ENCODE peak calls at places on chromosomes 12 and 14, in four cellular contexts. One of them, this sample, is unnamed.

GRCh38 chr14:32075636-32076277 is 1.3 kb upstream of the ARHGAP5 start:
- DNase-seq in A549: peak
- DNase-seq in HCT116: no peak
- DNase-seq in breast epithelium: no peak
- DNase-seq in this sample: peak

GRCh38 chr14:104499784-104500496 is 79.6 kb upstream of the C14orf180 start:
- DNase-seq in A549: no peak
- DNase-seq in breast epithelium: no peak
- DNase-seq in HCT116: no peak
- DNase-seq in this sample: no peak

GRCh38 chr12:69130064-69130463 is 109.3 kb upstream of the CPSF6 start:
- DNase-seq in breast epithelium: no peak
- DNase-seq in HCT116: no peak
- DNase-seq in A549: no peak
- DNase-seq in this sample: peak

GRCh38 chr14:98926802-98927201 is 345.2 kb downstream of the BCL11B start:
- DNase-seq in HCT116: no peak
- DNase-seq in breast epithelium: no peak
- DNase-seq in A549: no peak
- DNase-seq in this sample: no peak

GRCh38 chr14:105201156-105201927 is 20.2 kb upstream of the NUDT14 start:
- DNase-seq in breast epithelium: no peak
- DNase-seq in A549: no peak
- DNase-seq in HCT116: no peak
- DNase-seq in this sample: no peak

GRCh38 chr14:71521238-71521637 is 411.0 kb upstream of the RGS6 start:
- DNase-seq in HCT116: no peak
- DNase-seq in A549: no peak
- DNase-seq in breast epithelium: no peak
- DNase-seq in this sample: no peak

GRCh38 chr14:68451676-68452387 is 341.0 kb downstream of the ZFP36L1 start:
- DNase-seq in breast epithelium: no peak
- DNase-seq in A549: no peak
- DNase-seq in HCT116: no peak
- DNase-seq in this sample: no peak

GRCh38 chr12:9741726-9742125 is 8.8 kb upstream of the CLECL1 start:
- DNase-seq in breast epithelium: no peak
- DNase-seq in HCT116: no peak
- DNase-seq in A549: no peak
- DNase-seq in this sample: peak

GRCh38 chr12:113136128-113136989 is 798 bp upstream of the RASAL1 start:
- DNase-seq in breast epithelium: no peak
- DNase-seq in A549: no peak
- DNase-seq in HCT116: peak
- DNase-seq in this sample: peak

GRCh38 chr12:77837876-77838291 is 7.2 kb downstream of the NAV3 start:
- DNase-seq in HCT116: no peak
- DNase-seq in breast epithelium: no peak
- DNase-seq in A549: no peak
- DNase-seq in this sample: no peak

GRCh38 chr14:68463705-68464104 is 329.2 kb downstream of the ZFP36L1 start:
- DNase-seq in breast epithelium: no peak
- DNase-seq in A549: no peak
- DNase-seq in HCT116: no peak
- DNase-seq in this sample: no peak

GRCh38 chr12:24491968-24492367 is 456.9 kb downstream of the BCAT1 start:
- DNase-seq in A549: no peak
- DNase-seq in HCT116: no peak
- DNase-seq in breast epithelium: no peak
- DNase-seq in this sample: peak

GRCh38 chr12:2963154-2963759 is 4.1 kb downstream of the TEAD4 start:
- DNase-seq in breast epithelium: no peak
- DNase-seq in A549: no peak
- DNase-seq in HCT116: no peak
- DNase-seq in this sample: no peak

GRCh38 chr14:99079061-99079727 is 192.8 kb downstream of the BCL11B start:
- DNase-seq in breast epithelium: no peak
- DNase-seq in HCT116: no peak
- DNase-seq in A549: no peak
- DNase-seq in this sample: no peak

GRCh38 chr14:100842799-100843198 is 16.9 kb downstream of the MEG3 start:
- DNase-seq in HCT116: no peak
- DNase-seq in A549: no peak
- DNase-seq in breast epithelium: no peak
- DNase-seq in this sample: no peak

GRCh38 chr12:12984119-12984518 is 15.9 kb downstream of the HEBP1 start:
- DNase-seq in HCT116: no peak
- DNase-seq in A549: no peak
- DNase-seq in breast epithelium: no peak
- DNase-seq in this sample: no peak

GRCh38 chr12:12983420-12984035 is 16.5 kb downstream of the HEBP1 start:
- DNase-seq in breast epithelium: no peak
- DNase-seq in HCT116: peak
- DNase-seq in A549: peak
- DNase-seq in this sample: peak

GRCh38 chr12:12987421-12987820 is 12.6 kb downstream of the HEBP1 start:
- DNase-seq in A549: no peak
- DNase-seq in HCT116: no peak
- DNase-seq in breast epithelium: no peak
- DNase-seq in this sample: no peak

GRCh38 chr12:12986775-12987332 is 13.2 kb downstream of the HEBP1 start:
- DNase-seq in breast epithelium: no peak
- DNase-seq in HCT116: no peak
- DNase-seq in A549: no peak
- DNase-seq in this sample: no peak

GRCh38 chr12:12985817-12986408 is 14.2 kb downstream of the HEBP1 start:
- DNase-seq in breast epithelium: no peak
- DNase-seq in A549: peak
- DNase-seq in HCT116: peak
- DNase-seq in this sample: peak
- TF ChIP-seq CTCF in breast epithelium: no peak
- TF ChIP-seq CTCF in A549: peak
- TF ChIP-seq CTCF in HCT116: peak
- TF ChIP-seq CTCF in this sample: peak

GRCh38 chr12:56361487-56362129 is 1.0 kb downstream of the APOF start:
- DNase-seq in HCT116: no peak
- DNase-seq in A549: no peak
- DNase-seq in breast epithelium: no peak
- DNase-seq in this sample: no peak

GRCh38 chr12:56362130-56363059 is at the start of gene APOF:
- DNase-seq in A549: no peak
- DNase-seq in breast epithelium: no peak
- DNase-seq in HCT116: no peak
- DNase-seq in this sample: no peak

GRCh38 chr12:56358836-56359532 is 923 bp downstream of the STAT2 start:
- DNase-seq in HCT116: no peak
- DNase-seq in breast epithelium: no peak
- DNase-seq in A549: no peak
- DNase-seq in this sample: peak

GRCh38 chr12:56359851-56360767 is at the start of gene STAT2:
- DNase-seq in HCT116: peak
- DNase-seq in breast epithelium: peak
- DNase-seq in A549: peak
- DNase-seq in this sample: peak
- TF ChIP-seq POLR2A in HCT116: peak
- TF ChIP-seq POLR2A in breast epithelium: peak
- TF ChIP-seq POLR2A in A549: peak
- TF ChIP-seq POLR2A in this sample: peak

GRCh38 chr14:56390859-56391258 is 188.7 kb upstream of the TMEM260 start:
- DNase-seq in HCT116: peak
- DNase-seq in breast epithelium: no peak
- DNase-seq in A549: no peak
- DNase-seq in this sample: peak
- H3K4me3 ChIP-seq in HCT116: no peak
- H3K4me3 ChIP-seq in breast epithelium: no peak
- H3K4me3 ChIP-seq in A549: no peak
- H3K4me3 ChIP-seq in this sample: no peak

GRCh38 chr14:89566644-89567411 is 149.8 kb upstream of the FOXN3 start:
- DNase-seq in A549: no peak
- DNase-seq in HCT116: no peak
- DNase-seq in breast epithelium: no peak
- DNase-seq in this sample: no peak

GRCh38 chr14:89564999-89565398 is 148.0 kb upstream of the FOXN3 start:
- DNase-seq in HCT116: no peak
- DNase-seq in breast epithelium: no peak
- DNase-seq in A549: no peak
- DNase-seq in this sample: no peak

GRCh38 chr14:89563503-89563902 is 146.5 kb upstream of the FOXN3 start:
- DNase-seq in breast epithelium: no peak
- DNase-seq in A549: no peak
- DNase-seq in HCT116: no peak
- DNase-seq in this sample: no peak

GRCh38 chr14:89566180-89566579 is 149.1 kb upstream of the FOXN3 start:
- DNase-seq in HCT116: no peak
- DNase-seq in A549: no peak
- DNase-seq in breast epithelium: no peak
- DNase-seq in this sample: no peak

GRCh38 chr14:89564291-89564957 is 147.4 kb upstream of the FOXN3 start:
- DNase-seq in breast epithelium: no peak
- DNase-seq in A549: no peak
- DNase-seq in HCT116: no peak
- DNase-seq in this sample: no peak
- TF ChIP-seq CTCF in breast epithelium: no peak
- TF ChIP-seq CTCF in A549: no peak
- TF ChIP-seq CTCF in HCT116: no peak
- TF ChIP-seq CTCF in this sample: no peak

DNA sequence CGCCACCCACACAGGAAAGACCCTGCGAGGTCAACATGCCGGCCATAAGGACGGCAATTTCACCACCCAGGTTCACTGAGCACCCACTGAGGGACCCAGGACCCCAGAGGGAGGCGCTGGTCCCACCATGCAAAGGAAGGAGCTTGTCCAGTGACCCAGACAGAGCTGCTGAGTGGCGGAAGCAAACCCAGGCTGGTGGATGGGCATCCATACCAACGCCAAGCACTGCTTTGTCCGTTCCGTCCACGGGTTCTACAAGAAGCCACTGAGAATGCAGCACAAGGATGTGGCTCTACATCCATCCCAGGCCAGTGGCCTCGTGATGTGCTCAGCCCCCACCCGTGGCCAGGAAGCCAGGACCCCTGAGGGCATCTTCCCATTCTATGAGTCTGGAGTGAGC is 23.8 kb upstream of the GOLGA3 start:
- DNase-seq in HCT116: no peak
- DNase-seq in breast epithelium: no peak
- DNase-seq in A549: no peak
- DNase-seq in this sample: no peak
- TF ChIP-seq POLR2A in HCT116: no peak
- TF ChIP-seq POLR2A in breast epithelium: no peak
- TF ChIP-seq POLR2A in A549: no peak
- TF ChIP-seq POLR2A in this sample: no peak

DNA sequence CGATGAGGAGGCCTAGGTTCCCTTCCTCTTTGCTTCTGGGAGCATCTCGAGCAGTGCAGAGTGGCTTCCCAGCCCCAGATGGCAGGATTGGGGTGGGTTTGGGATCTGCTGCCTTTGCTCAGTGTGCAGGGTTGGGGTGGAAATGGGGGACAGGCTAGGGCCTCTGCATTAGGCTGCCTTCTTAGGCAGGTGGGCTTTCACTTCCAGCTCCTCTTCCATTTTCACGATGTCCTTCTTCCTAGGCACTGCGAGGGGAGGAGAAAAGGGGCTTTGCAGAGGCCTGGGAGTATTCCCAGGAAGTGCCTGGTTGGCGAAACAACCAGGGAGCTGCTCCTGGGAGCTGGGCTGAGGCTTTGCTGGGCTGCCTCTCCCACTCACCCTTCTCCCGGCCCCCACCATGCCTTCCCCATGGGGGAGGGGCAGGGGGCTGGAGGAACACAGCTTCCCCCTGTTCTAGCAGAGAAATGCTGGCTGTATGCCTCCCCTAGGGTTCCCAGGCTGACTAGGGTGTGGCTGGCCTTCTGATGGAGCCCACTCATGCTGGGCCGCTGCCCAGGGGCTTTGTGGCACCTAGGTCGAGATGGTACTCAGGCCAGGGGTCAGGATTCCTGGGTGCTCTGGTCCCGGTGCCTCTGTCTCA is 2.4 kb downstream of the NR4A1 start:
- DNase-seq in A549: no peak
- DNase-seq in HCT116: no peak
- DNase-seq in breast epithelium: no peak
- DNase-seq in this sample: no peak
- H3K4me3 ChIP-seq in A549: peak
- H3K4me3 ChIP-seq in HCT116: no peak
- H3K4me3 ChIP-seq in breast epithelium: peak
- H3K4me3 ChIP-seq in this sample: no peak

DNA sequence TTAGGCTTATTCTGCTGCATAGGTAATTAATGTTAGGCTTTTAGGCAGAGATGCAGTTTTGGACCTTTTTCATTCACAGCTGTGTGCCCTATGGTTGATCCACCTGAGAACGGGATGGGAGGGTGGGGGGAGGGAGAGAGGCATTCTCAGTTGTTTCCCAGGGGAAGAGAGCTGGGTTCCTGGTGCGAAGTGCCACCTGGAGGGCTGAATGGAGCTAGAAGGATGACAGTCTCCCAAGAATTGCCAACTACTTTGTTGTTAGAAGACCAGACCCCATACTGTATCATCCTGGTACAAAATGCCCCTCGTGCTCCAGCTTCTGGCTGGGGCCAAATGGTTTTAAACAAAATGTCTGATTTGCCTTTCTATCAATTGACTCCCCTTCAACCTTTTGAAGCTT is 154.3 kb downstream of the APAF1 start:
- DNase-seq in breast epithelium: no peak
- DNase-seq in HCT116: peak
- DNase-seq in A549: no peak
- DNase-seq in this sample: no peak
- TF ChIP-seq CTCF in breast epithelium: no peak
- TF ChIP-seq CTCF in HCT116: no peak
- TF ChIP-seq CTCF in A549: no peak
- TF ChIP-seq CTCF in this sample: no peak

GRCh38 chr14:83566567-83566966 is 1963.4 kb upstream of the FLRT2 start:
- DNase-seq in breast epithelium: no peak
- DNase-seq in A549: no peak
- DNase-seq in HCT116: no peak
- DNase-seq in this sample: no peak
- TF ChIP-seq POLR2A in breast epithelium: no peak
- TF ChIP-seq POLR2A in A549: no peak
- TF ChIP-seq POLR2A in HCT116: no peak
- TF ChIP-seq POLR2A in this sample: no peak

DNA sequence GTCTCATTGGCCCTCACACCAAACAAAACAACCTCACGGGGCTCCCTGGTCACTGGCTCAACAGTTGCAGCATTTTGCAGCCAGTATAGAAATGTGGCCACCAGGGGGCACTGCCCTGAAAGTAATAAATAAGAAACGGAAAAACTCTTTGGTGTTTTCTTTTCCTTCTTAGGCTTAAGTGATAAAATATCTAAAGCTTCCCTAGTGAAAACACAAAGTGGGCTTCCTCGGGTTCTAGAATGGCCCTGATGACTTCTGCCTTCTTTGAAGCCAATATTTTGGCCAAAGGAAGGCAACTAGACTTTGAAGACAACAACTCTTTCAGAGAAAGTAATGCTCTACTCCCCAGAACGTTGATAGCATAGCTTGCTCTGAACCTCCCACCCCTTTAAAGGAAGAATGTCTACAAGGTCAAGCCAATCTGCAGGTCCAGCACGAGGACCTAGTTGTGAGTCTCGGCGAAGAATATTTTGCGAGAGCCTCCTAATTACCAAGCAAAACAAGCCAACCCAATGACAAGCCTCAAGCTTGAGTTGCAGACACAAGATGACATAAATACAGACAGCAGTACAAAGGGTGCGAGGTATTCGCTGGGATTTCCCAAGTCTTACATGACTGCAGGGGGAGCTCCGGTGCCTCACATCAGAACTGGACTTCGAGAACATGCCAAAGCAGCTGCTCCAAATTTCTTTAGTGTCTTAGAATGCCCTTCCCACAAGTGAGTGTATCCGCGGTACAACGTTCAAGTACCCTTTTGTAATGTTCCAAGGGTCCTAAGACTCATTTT is 2.6 kb downstream of the ITPK1 start:
- DNase-seq in breast epithelium: peak
- DNase-seq in HCT116: peak
- DNase-seq in A549: peak
- DNase-seq in this sample: peak
- H3K4me3 ChIP-seq in breast epithelium: peak
- H3K4me3 ChIP-seq in HCT116: peak
- H3K4me3 ChIP-seq in A549: peak
- H3K4me3 ChIP-seq in this sample: peak